ENCODE peak calls at places on chromosomes 1 and 21, in eight cellular contexts. C is ovary; B is anterior cingulate cortex; M is AG08396; O is IMR-90; N is H54; K is lung microvascular endothelial cell; V is CD8-positive, alpha-beta memory T cell. J is an unnamed sample.

GRCh38 chr1:55039342-55040082 is at the start of gene PCSK9:
- DNase-seq in K (peak), N (no peak), V (no peak), C (no peak), M (peak), O (no peak), B (no peak), J (no peak)

GRCh38 chr21:42540396-42540795 is 26.7 kb downstream of the SLC37A1 start:
- DNase-seq in B (no peak), V (no peak), O (no peak), M (no peak), C (no peak), N (no peak), K (no peak), J (no peak)

GRCh38 chr1:147892731-147893214 is 9.8 kb upstream of the GJA8 start:
- DNase-seq in V (no peak), N (peak), O (peak), M (peak), K (peak), C (no peak), B (peak), J (peak)

GRCh38 chr1:37746806-37747205 is 18.1 kb downstream of the EPHA10 start:
- DNase-seq in O (no peak), C (no peak), K (no peak), M (no peak), V (no peak), B (no peak), N (no peak), J (no peak)

GRCh38 chr1:219066631-219067349 is 106.9 kb upstream of the LYPLAL1 start:
- DNase-seq in N (no peak), K (peak), V (no peak), C (no peak), B (no peak), M (peak), O (peak), J (peak)

GRCh38 chr1:241408170-241408569 is 51.2 kb upstream of the RGS7 start:
- DNase-seq in O (peak), K (peak), B (no peak), V (no peak), C (no peak), N (no peak), M (peak), J (no peak)

GRCh38 chr1:36203554-36204346 is 20.5 kb upstream of the THRAP3 start:
- DNase-seq in B (peak), O (peak), M (no peak), C (peak), N (no peak), K (no peak), V (no peak), J (peak)

GRCh38 chr1:228781801-228782661 is 46.8 kb downstream of the RHOU start:
- DNase-seq in O (no peak), V (no peak), M (no peak), N (no peak), K (no peak), C (no peak), B (no peak), J (no peak)

GRCh38 chr1:44294588-44295007 is 60.5 kb downstream of the ERI3 start:
- DNase-seq in B (peak), N (no peak), O (peak), V (no peak), K (no peak), M (peak), C (peak), J (no peak)

GRCh38 chr1:235074335-235075120 is 54.1 kb downstream of the TOMM20 start:
- DNase-seq in V (no peak), B (peak), O (peak), N (no peak), M (peak), K (peak), C (no peak), J (no peak)

GRCh38 chr1:19209439-19209989 is 552 bp downstream of the UBR4 start:
- DNase-seq in V (peak), N (no peak), C (no peak), B (peak), O (peak), M (peak), K (peak), J (peak)

GRCh38 chr1:42221952-42222606 is 57.5 kb upstream of the GUCA2A start:
- DNase-seq in B (no peak), C (no peak), V (no peak), M (peak), O (peak), K (no peak), N (no peak), J (no peak)

GRCh38 chr1:161216945-161217712 is 2.0 kb downstream of the FCER1G start:
- DNase-seq in O (peak), V (no peak), K (no peak), N (no peak), C (no peak), M (no peak), B (no peak), J (peak)

GRCh38 chr21:42391297-42391696 is 4.6 kb downstream of the TMPRSS3 start:
- DNase-seq in V (no peak), N (no peak), O (no peak), C (no peak), B (no peak), K (no peak), M (no peak), J (no peak)

GRCh38 chr1:93526431-93526830 is 78.5 kb downstream of the FNBP1L start:
- DNase-seq in N (no peak), K (no peak), M (no peak), V (no peak), O (no peak), C (no peak), B (no peak), J (no peak)

GRCh38 chr21:40053007-40053406 is 185.8 kb downstream of the PCP4 start:
- DNase-seq in C (no peak), B (peak), N (no peak), O (no peak), V (no peak), K (no peak), M (no peak), J (no peak)

GRCh38 chr1:153553691-153554608 is 4.9 kb upstream of the S100A3 start:
- DNase-seq in B (no peak), C (peak), V (no peak), N (no peak), K (no peak), O (no peak), M (no peak), J (peak)

GRCh38 chr1:54245501-54245900 is 45.5 kb downstream of the MRPL37 start:
- DNase-seq in O (no peak), M (no peak), V (no peak), C (no peak), B (no peak), N (peak), K (peak), J (no peak)

GRCh38 chr1:75503221-75503974 is 107.5 kb downstream of the SLC44A5 start:
- DNase-seq in C (no peak), K (peak), N (no peak), B (no peak), M (no peak), V (no peak), O (no peak), J (no peak)

J was measured in AML-193.